ENCODE peak calls at places on chromosomes 1 and 21, in four cellular contexts. V is uterus, J is neural progenitor cell, M is MM.1S. G is an unnamed sample. For H3K27me3, the result is how much of the 10 kb centered on the place peaks cover.

GRCh38 chr1:27526569-27527222 is 36.7 kb upstream of the WASF2 start:
- DNase-seq in V (no peak), J (no peak), M (no peak), G (no peak)

GRCh38 chr1:46575300-46575699 is 23.9 kb upstream of the KNCN start:
- DNase-seq in V (no peak), J (peak), M (no peak), G (no peak)

GRCh38 chr1:172964864-172965263 is 85.9 kb downstream of the TNFSF18 start:
- DNase-seq in V (no peak), J (no peak), M (no peak), G (no peak)

GRCh38 chr1:6033124-6033523 is 12.6 kb upstream of the KCNAB2 start:
- DNase-seq in V (no peak), J (no peak), M (no peak), G (no peak)

GRCh38 chr1:40389871-40390560 is 16.5 kb downstream of the SMAP2 start:
- DNase-seq in V (no peak), J (no peak), M (peak), G (peak)

GRCh38 chr21:45508607-45509565 is 33.4 kb downstream of the SLC19A1 start:
- DNase-seq in V (no peak), J (peak), M (no peak), G (no peak)

GRCh38 chr1:43978551-43979260 is at the start of gene B4GALT2:
- DNase-seq in V (peak), J (peak), M (peak), G (peak)

GRCh38 chr1:179141592-179142244 is 59.8 kb downstream of the TOR3A start:
- DNase-seq in V (no peak), J (peak), M (no peak), G (no peak)

GRCh38 chr1:116906812-116907211 is 2.9 kb upstream of the PTGFRN start:
- DNase-seq in V (no peak), J (no peak), M (no peak), G (no peak)

GRCh38 chr1:7293702-7294630 is 477.1 kb upstream of the VAMP3 start:
- DNase-seq in V (no peak), J (no peak), M (no peak), G (no peak)

GRCh38 chr1:27589841-27590426 is 14.0 kb downstream of the AHDC1 start:
- DNase-seq in V (peak), J (no peak), M (no peak), G (no peak)

GRCh38 chr1:150551049-150551783 is 2.0 kb downstream of the ADAMTSL4 start:
- DNase-seq in V (no peak), J (peak), M (peak), G (no peak)
- H3K4me3 ChIP-seq in V (no peak), J (no peak), M (no peak), G (no peak)

DNA sequence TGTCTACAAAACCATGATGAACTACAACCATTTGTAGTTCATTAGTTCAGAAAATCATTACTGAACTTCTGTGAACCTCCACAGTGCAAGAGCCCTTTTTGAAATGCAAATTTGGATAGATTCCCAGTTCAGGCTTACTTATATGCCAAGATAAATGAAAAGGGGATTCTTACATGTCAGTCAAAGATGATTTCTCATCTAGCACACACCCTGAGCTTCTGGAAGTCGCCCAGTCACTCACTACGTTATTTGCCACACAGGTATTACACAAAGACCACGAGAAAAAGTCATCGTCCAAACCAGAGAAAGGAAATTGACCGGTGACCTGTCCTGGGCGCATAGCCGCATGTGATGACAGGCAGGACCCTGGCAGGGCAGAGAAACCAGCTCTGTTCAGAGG is 41.8 kb downstream of the ETS2 start:
- DNase-seq in V (no peak), J (no peak), M (no peak), G (no peak)
- H3K27ac ChIP-seq in V (no peak), J (no peak), M (no peak), G (no peak)

GRCh38 chr1:145963218-145964019 is 956 bp downstream of the ANKRD34A start:
- DNase-seq in V (no peak), J (no peak), M (no peak), G (peak)
- H3K27me3 ChIP-seq in V (under half), J (half or more), M (half or more), G (under half)

GRCh38 chr1:69103705-69104385 is 463.9 kb upstream of the LRRC7 start:
- DNase-seq in V (no peak), J (no peak), M (no peak), G (no peak)
- H3K4me3 ChIP-seq in V (no peak), J (no peak), M (no peak), G (no peak)

DNA sequence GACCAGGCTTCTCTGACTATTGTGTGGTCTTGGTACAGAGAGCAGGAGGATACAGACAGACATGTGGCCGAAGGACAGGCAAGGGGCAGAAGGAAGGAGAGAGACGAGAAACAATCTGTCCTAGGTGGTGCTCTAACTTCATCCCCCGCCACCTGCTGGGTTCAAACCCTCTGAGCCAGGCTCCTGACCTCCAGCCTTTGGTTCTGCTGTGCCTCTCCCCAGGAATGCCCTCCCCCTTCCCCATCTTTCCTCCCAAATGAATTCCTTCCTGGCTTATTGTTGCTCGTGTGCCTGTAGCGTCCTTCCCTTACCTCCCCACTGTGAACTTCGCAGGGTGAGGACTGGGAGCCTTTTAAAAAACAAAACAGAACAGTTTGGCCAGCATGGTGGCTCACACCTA is 5.4 kb downstream of the TCEA3 start:
- DNase-seq in V (no peak), J (peak), M (no peak), G (no peak)
- H3K27ac ChIP-seq in V (no peak), J (no peak), M (no peak), G (no peak)

GRCh38 chr1:155082941-155083541 is 4.4 kb downstream of the EFNA3 start:
- DNase-seq in V (no peak), J (no peak), M (no peak), G (no peak)
- H3K27me3 ChIP-seq in V (under half), J (half or more), M (half or more), G (under half)

GRCh38 chr21:17139696-17140095 is 373.1 kb upstream of the CXADR start:
- DNase-seq in V (no peak), J (no peak), M (peak), G (no peak)
- H3K4me3 ChIP-seq in V (peak), J (no peak), M (peak), G (peak)

DNA sequence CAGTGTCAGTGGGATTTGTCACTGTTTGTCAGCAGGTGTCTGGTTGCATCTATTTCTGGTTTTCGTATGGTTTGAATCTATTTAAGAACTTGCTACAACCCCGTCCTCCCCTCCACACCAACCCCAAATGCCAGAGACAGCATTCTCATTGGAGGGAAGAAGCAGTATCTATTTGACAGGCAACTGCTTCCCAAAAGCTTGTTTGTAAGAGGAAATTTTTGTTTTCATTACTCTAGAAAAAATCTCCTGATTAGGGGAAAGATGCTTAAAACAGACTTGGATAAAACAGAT is 54.4 kb downstream of the NR5A2 start:
- DNase-seq in V (no peak), J (peak), M (no peak), G (no peak)
- H3K27ac ChIP-seq in V (no peak), J (no peak), M (no peak), G (no peak)

G was measured in naive thymus-derived CD4-positive, alpha-beta T cell.